ENCODE peak calls at places on chromosome 14, in ten cellular contexts. E is T-helper 17 cell; T is NCI-H345; Y is sigmoid colon; M is NCI-H2081; J is EH; F is anterior cingulate cortex; L is hypothalamus; B is NCI-H446 treated with DMSO at 0.1 percent for 48 hours; Z is activated CD4-positive, alpha-beta T cell treated with anti-CD3 and anti-CD28 coated beads for 4 hours. P is an unnamed sample.

GRCh38 chr14:63891148-63891964 is 38.6 kb downstream of the SYNE2 start:
- DNase-seq in E (no peak), T (no peak), Y (no peak), M (no peak), J (no peak), F (no peak), L (no peak), B (peak; percentile 37), Z (no peak), P (peak; percentile 50)

GRCh38 chr14:95319312-95320075 is at the start of gene CLMN:
- DNase-seq in E (peak; percentile 16), T (peak; percentile 44), Y (no peak), M (peak; percentile 10), J (peak; percentile 27), F (no peak), L (peak; percentile 44), B (no peak), Z (peak; percentile 49), P (no peak)

GRCh38 chr14:74948228-74949175 is 6.9 kb downstream of the PGF start:
- DNase-seq in E (no peak), T (no peak), Y (peak; percentile 60), M (no peak), J (peak; percentile 34), F (no peak), L (no peak), B (no peak), Z (no peak), P (no peak)

GRCh38 chr14:92920001-92920400 is 2.9 kb upstream of the CHGA start:
- DNase-seq in E (no peak), T (no peak), Y (no peak), M (no peak), J (no peak), F (no peak), L (no peak), B (no peak), Z (no peak), P (no peak)

GRCh38 chr14:77554207-77554606 is 55.6 kb upstream of the ISM2 start:
- DNase-seq in E (no peak), T (no peak), Y (no peak), M (no peak), J (no peak), F (no peak), L (no peak), B (no peak), Z (peak; percentile 7), P (no peak)

GRCh38 chr14:90645842-90646443 is 170.3 kb downstream of the TTC7B start:
- DNase-seq in E (no peak), T (no peak), Y (no peak), M (no peak), J (peak; percentile 33), F (no peak), L (no peak), B (no peak), Z (no peak), P (no peak)

GRCh38 chr14:105328678-105329390 is 14.3 kb downstream of the PACS2 start:
- DNase-seq in E (no peak), T (no peak), Y (no peak), M (no peak), J (no peak), F (no peak), L (no peak), B (no peak), Z (no peak), P (no peak)

GRCh38 chr14:80387563-80387981 is 176.3 kb upstream of the DIO2 start:
- DNase-seq in E (no peak), T (no peak), Y (no peak), M (no peak), J (no peak), F (peak; percentile 37), L (peak; percentile 13), B (no peak), Z (no peak), P (no peak)

GRCh38 chr14:105917933-105918436 is 391.6 kb downstream of the TMEM121 start:
- DNase-seq in E (no peak), T (no peak), Y (no peak), M (no peak), J (no peak), F (no peak), L (no peak), B (no peak), Z (no peak), P (no peak)

GRCh38 chr14:84144166-84144565 is 1385.8 kb upstream of the FLRT2 start:
- DNase-seq in E (no peak), T (no peak), Y (no peak), M (no peak), J (no peak), F (no peak), L (no peak), B (no peak), Z (no peak), P (no peak)

GRCh38 chr14:50773632-50774541 is 57.1 kb downstream of the NIN start:
- DNase-seq in E (no peak), T (peak; percentile 7), Y (no peak), M (peak; percentile 51), J (peak; percentile 70), F (no peak), L (peak; percentile 18), B (no peak), Z (no peak), P (no peak)